ENCODE peak calls at places on chromosomes 12 and 14, in ten cellular contexts. C is ovary, M is esophagus muscularis mucosa, O is suprapubic skin, G is sigmoid colon, W is stomach, Q is H1, A is transverse colon, P is tibial nerve, K is K562. I is an unnamed sample.

GRCh38 chr12:81078469-81079196 is 754 bp downstream of the ACSS3 start:
- DNase-seq in C (peak; percentile 47), M (no peak), G (no peak), P (no peak), W (no peak), Q (no peak), A (no peak), O (no peak), K (no peak), I (peak; percentile 52)

GRCh38 chr12:11667159-11667558 is 17.7 kb downstream of the ETV6 start:
- DNase-seq in A (no peak), K (no peak), P (no peak), W (no peak), C (no peak), G (no peak), M (no peak), O (no peak), Q (no peak), I (peak; percentile 25)

GRCh38 chr12:64709429-64709828 is 49.8 kb downstream of the GNS start:
- DNase-seq in O (no peak), P (no peak), K (no peak), W (no peak), A (no peak), G (no peak), M (no peak), Q (no peak), C (no peak), I (no peak)

GRCh38 chr14:88452231-88452630 is 66.8 kb downstream of the SPATA7 start:
- DNase-seq in W (no peak), M (no peak), Q (no peak), C (no peak), P (no peak), A (no peak), K (peak; percentile 23), G (no peak), O (no peak), I (no peak)

GRCh38 chr14:101932668-101933067 is 31.7 kb upstream of the DYNC1H1 start:
- DNase-seq in Q (no peak), C (no peak), O (peak; percentile 35), K (peak; percentile 37), A (no peak), W (no peak), M (no peak), G (peak; percentile 34), P (no peak), I (no peak)

GRCh38 chr14:43184540-43184939 is 1322.5 kb downstream of the FSCB start:
- DNase-seq in K (no peak), M (no peak), O (no peak), W (no peak), P (no peak), C (no peak), G (no peak), Q (no peak), A (no peak), I (no peak)

GRCh38 chr14:100780646-100781355 is 45.1 kb upstream of the MEG3 start:
- DNase-seq in G (peak; percentile 27), K (no peak), O (no peak), W (peak; percentile 1), A (peak; percentile 2), M (no peak), Q (no peak), P (no peak), C (no peak), I (peak; percentile 10)

GRCh38 chr14:100868621-100869370 is 34.7 kb downstream of the RTL1 start:
- DNase-seq in C (peak; percentile 19), A (no peak), M (no peak), Q (no peak), O (peak; percentile 46), P (no peak), K (no peak), W (no peak), G (peak; percentile 47), I (no peak)

GRCh38 chr12:12384601-12385321 is 27.9 kb downstream of the BORCS5 start:
- DNase-seq in M (no peak), K (peak; percentile 41), W (no peak), O (no peak), C (no peak), Q (peak; percentile 27), P (no peak), A (no peak), G (no peak), I (no peak)

GRCh38 chr14:68908201-68908600 is 70.9 kb downstream of the ACTN1 start:
- DNase-seq in W (no peak), P (no peak), K (no peak), Q (no peak), M (no peak), G (peak; percentile 72), C (no peak), A (no peak), O (no peak), I (no peak)

GRCh38 chr12:82635263-82635662 is 51.4 kb upstream of the TMTC2 start:
- DNase-seq in G (no peak), C (no peak), Q (no peak), O (no peak), K (no peak), W (no peak), A (no peak), P (no peak), M (no peak), I (no peak)

GRCh38 chr14:59161571-59162175 is 26.8 kb upstream of the DAAM1 start:
- DNase-seq in W (no peak), C (no peak), P (no peak), O (no peak), G (no peak), A (no peak), K (no peak), Q (no peak), M (no peak), I (no peak)

GRCh38 chr14:23113346-23114119 is 5.5 kb downstream of the CEBPE start:
- DNase-seq in C (no peak), Q (no peak), G (peak; percentile 58), W (no peak), P (no peak), A (no peak), K (no peak), M (no peak), O (no peak), I (no peak)

GRCh38 chr14:50395448-50395847 is 1.2 kb downstream of the CDKL1 start:
- DNase-seq in W (no peak), A (peak; percentile 29), O (no peak), G (peak; percentile 76), K (peak; percentile 6), C (peak; percentile 71), M (peak; percentile 47), Q (no peak), P (no peak), I (no peak)

GRCh38 chr12:130423991-130424857 is 86.5 kb downstream of the PIWIL1 start:
- DNase-seq in M (no peak), W (no peak), O (no peak), K (no peak), A (peak; percentile 3), G (no peak), Q (no peak), C (no peak), P (no peak), I (no peak)
- TF ChIP-seq EP300 in M (no peak), W (no peak), O (no peak), K (no peak), A (no peak), G (no peak), Q (no peak), C (no peak), P (no peak), I (no peak)

GRCh38 chr12:89882051-89882450 is 173.4 kb upstream of the ATP2B1 start:
- DNase-seq in A (no peak), M (no peak), P (no peak), O (no peak), C (no peak), K (no peak), Q (no peak), G (no peak), W (no peak), I (no peak)

GRCh38 chr12:89883630-89884364 is 175.2 kb upstream of the ATP2B1 start:
- DNase-seq in Q (peak; percentile 13), M (no peak), W (no peak), A (no peak), O (no peak), P (no peak), G (no peak), C (no peak), K (no peak), I (no peak)

GRCh38 chr12:89884365-89884915 is 175.8 kb upstream of the ATP2B1 start:
- DNase-seq in Q (no peak), C (no peak), K (no peak), W (no peak), O (no peak), A (no peak), M (no peak), P (no peak), G (no peak), I (no peak)

GRCh38 chr12:89880695-89881350 is 172.2 kb upstream of the ATP2B1 start:
- DNase-seq in C (no peak), M (no peak), P (no peak), Q (no peak), K (no peak), A (peak; percentile 31), W (no peak), O (no peak), G (no peak), I (no peak)

GRCh38 chr12:89882757-89883156 is 174.1 kb upstream of the ATP2B1 start:
- DNase-seq in M (no peak), W (no peak), C (no peak), Q (no peak), O (no peak), K (no peak), A (no peak), P (no peak), G (no peak), I (no peak)
- H3K4me1 ChIP-seq in M (no peaks in the 10 kb centered on the region), W (no peaks in the 10 kb centered on the region), C (peaks cover 1% of the 10 kb centered on the region), Q (peaks cover 4% of the 10 kb centered on the region), O (no peaks in the 10 kb centered on the region), K (no peaks in the 10 kb centered on the region), A (no peaks in the 10 kb centered on the region), P (no peaks in the 10 kb centered on the region), G (no peaks in the 10 kb centered on the region), I (no peaks in the 10 kb centered on the region)

DNA sequence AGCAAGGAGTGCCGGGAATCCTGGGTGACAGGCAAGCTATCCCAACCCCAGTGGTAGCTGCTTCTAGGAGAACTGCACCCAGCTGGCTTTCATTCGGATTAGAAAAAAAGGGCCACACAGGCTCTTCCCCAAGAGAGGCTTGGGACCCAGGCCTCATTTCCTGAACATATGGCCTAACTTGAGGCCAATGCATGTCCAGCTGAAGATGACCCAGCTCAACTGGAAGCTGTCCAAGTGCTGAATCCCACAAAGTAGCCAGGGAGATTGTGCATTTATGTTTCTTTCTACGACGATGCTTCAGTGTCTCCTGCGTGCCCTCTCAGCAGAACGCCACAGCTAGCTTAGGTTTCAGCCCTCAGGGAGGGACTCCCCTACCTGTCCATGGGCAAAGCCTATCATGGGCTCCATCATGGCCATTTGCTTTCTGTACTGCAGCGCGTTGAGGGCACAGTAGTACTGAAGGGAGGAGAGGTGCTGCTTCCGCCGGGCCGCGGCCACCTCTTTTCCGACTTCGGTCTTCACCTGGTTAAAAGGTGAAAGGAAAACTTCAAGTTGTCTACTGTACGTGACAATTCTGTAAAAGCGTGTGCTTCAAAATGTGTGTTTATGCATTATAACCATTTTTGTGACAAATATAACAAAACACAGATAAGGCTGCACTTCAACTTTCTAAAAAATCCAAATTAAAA is 29.1 kb downstream of the APPL2 start:
- DNase-seq in C (no peak), G (no peak), P (no peak), Q (no peak), W (no peak), K (no peak), O (no peak), M (no peak), A (no peak), I (no peak)
- H3K36me3 ChIP-seq in C (no peaks in the 10 kb centered on the region), G (peaks cover 66% of the 10 kb centered on the region), P (no peaks in the 10 kb centered on the region), Q (no peaks in the 10 kb centered on the region), W (peaks cover 100% of the 10 kb centered on the region), K (peaks cover 5% of the 10 kb centered on the region), O (peaks cover 98% of the 10 kb centered on the region), M (peaks cover 46% of the 10 kb centered on the region), A (peaks cover 44% of the 10 kb centered on the region), I (peaks cover 68% of the 10 kb centered on the region)

GRCh38 chr12:15650399-15651128 is 138.6 kb downstream of the EPS8 start:
- DNase-seq in O (no peak), G (no peak), M (no peak), C (no peak), P (no peak), K (no peak), W (no peak), Q (no peak), A (no peak), I (no peak)
- TF ChIP-seq EP300 in O (no peak), G (no peak), M (no peak), C (no peak), P (no peak), K (no peak), W (no peak), Q (no peak), A (no peak), I (no peak)

I was measured in upper lobe of left lung.